ENCODE peak calls at places on chromosome 2, in seven cellular contexts. One of them, this sample, is unnamed. For H3K9me3 and H3K27me3, the result is how much of the 10 kb centered on the place peaks cover.

GRCh38 chr2:118198268-118198667 is 110.0 kb downstream of the INSIG2 start:
- DNase-seq in neural progenitor cell: no peak
- DNase-seq in GM23248: no peak
- DNase-seq in PC-3: no peak
- DNase-seq in MM.1S: peak
- DNase-seq in HCT116: no peak
- DNase-seq in SK-N-SH: no peak
- DNase-seq in this sample: no peak

GRCh38 chr2:98936917-98937351 is 909 bp upstream of the CRACDL start:
- DNase-seq in neural progenitor cell: peak
- DNase-seq in GM23248: no peak
- DNase-seq in PC-3: no peak
- DNase-seq in MM.1S: no peak
- DNase-seq in HCT116: no peak
- DNase-seq in SK-N-SH: peak
- DNase-seq in this sample: no peak

GRCh38 chr2:55097462-55098410 is 47.5 kb upstream of the RTN4 start:
- DNase-seq in neural progenitor cell: no peak
- DNase-seq in GM23248: peak
- DNase-seq in PC-3: no peak
- DNase-seq in MM.1S: no peak
- DNase-seq in HCT116: no peak
- DNase-seq in SK-N-SH: no peak
- DNase-seq in this sample: peak

GRCh38 chr2:168350380-168350779 is 103.0 kb upstream of the STK39 start:
- DNase-seq in neural progenitor cell: no peak
- DNase-seq in GM23248: no peak
- DNase-seq in PC-3: no peak
- DNase-seq in MM.1S: no peak
- DNase-seq in HCT116: no peak
- DNase-seq in SK-N-SH: no peak
- DNase-seq in this sample: no peak

GRCh38 chr2:226213717-226214116 is 585.9 kb downstream of the IRS1 start:
- DNase-seq in neural progenitor cell: no peak
- DNase-seq in GM23248: peak
- DNase-seq in PC-3: peak
- DNase-seq in MM.1S: no peak
- DNase-seq in HCT116: no peak
- DNase-seq in SK-N-SH: no peak
- DNase-seq in this sample: no peak

GRCh38 chr2:167191588-167191987 is 303.3 kb downstream of the XIRP2 start:
- DNase-seq in neural progenitor cell: no peak
- DNase-seq in GM23248: peak
- DNase-seq in PC-3: peak
- DNase-seq in MM.1S: no peak
- DNase-seq in HCT116: no peak
- DNase-seq in SK-N-SH: no peak
- DNase-seq in this sample: no peak

GRCh38 chr2:74502720-74503505 is 3.5 kb upstream of the LBX2 start:
- DNase-seq in neural progenitor cell: peak
- DNase-seq in GM23248: peak
- DNase-seq in PC-3: no peak
- DNase-seq in MM.1S: peak
- DNase-seq in HCT116: peak
- DNase-seq in SK-N-SH: peak
- DNase-seq in this sample: peak

GRCh38 chr2:29295843-29296242 is 180.6 kb downstream of the CLIP4 start:
- DNase-seq in neural progenitor cell: peak
- DNase-seq in GM23248: peak
- DNase-seq in PC-3: peak
- DNase-seq in MM.1S: no peak
- DNase-seq in HCT116: peak
- DNase-seq in SK-N-SH: peak
- DNase-seq in this sample: no peak

GRCh38 chr2:27507293-27507692 is 10.7 kb downstream of the GCKR start:
- DNase-seq in neural progenitor cell: no peak
- DNase-seq in GM23248: no peak
- DNase-seq in PC-3: no peak
- DNase-seq in MM.1S: no peak
- DNase-seq in HCT116: no peak
- DNase-seq in SK-N-SH: no peak
- DNase-seq in this sample: no peak

GRCh38 chr2:88003074-88003755 is 13.1 kb downstream of the RNU2-63P start:
- DNase-seq in neural progenitor cell: peak
- DNase-seq in GM23248: no peak
- DNase-seq in PC-3: no peak
- DNase-seq in MM.1S: no peak
- DNase-seq in HCT116: no peak
- DNase-seq in SK-N-SH: no peak
- DNase-seq in this sample: peak

GRCh38 chr2:236585966-236586365 is 16.3 kb downstream of the ACKR3 start:
- DNase-seq in neural progenitor cell: no peak
- DNase-seq in GM23248: no peak
- DNase-seq in PC-3: no peak
- DNase-seq in MM.1S: no peak
- DNase-seq in HCT116: no peak
- DNase-seq in SK-N-SH: no peak
- DNase-seq in this sample: no peak

GRCh38 chr2:233413529-233414272 is 59.4 kb downstream of the DGKD start:
- DNase-seq in neural progenitor cell: no peak
- DNase-seq in GM23248: peak
- DNase-seq in PC-3: peak
- DNase-seq in MM.1S: no peak
- DNase-seq in HCT116: peak
- DNase-seq in SK-N-SH: peak
- DNase-seq in this sample: no peak

GRCh38 chr2:96984300-96984699 is 2.1 kb downstream of the FAM178B start:
- DNase-seq in neural progenitor cell: no peak
- DNase-seq in GM23248: no peak
- DNase-seq in PC-3: no peak
- DNase-seq in MM.1S: no peak
- DNase-seq in HCT116: no peak
- DNase-seq in SK-N-SH: no peak
- DNase-seq in this sample: no peak

GRCh38 chr2:64007924-64008323 is 11.3 kb downstream of the VPS54 start:
- DNase-seq in neural progenitor cell: no peak
- DNase-seq in GM23248: no peak
- DNase-seq in PC-3: no peak
- DNase-seq in MM.1S: no peak
- DNase-seq in HCT116: no peak
- DNase-seq in SK-N-SH: no peak
- DNase-seq in this sample: no peak

GRCh38 chr2:157887946-157888345 is 11.8 kb upstream of the ACVR1 start:
- DNase-seq in neural progenitor cell: no peak
- DNase-seq in GM23248: peak
- DNase-seq in PC-3: no peak
- DNase-seq in MM.1S: no peak
- DNase-seq in HCT116: no peak
- DNase-seq in SK-N-SH: no peak
- DNase-seq in this sample: no peak

GRCh38 chr2:116669782-116670181 is 1144.7 kb upstream of the DDX18 start:
- DNase-seq in neural progenitor cell: no peak
- DNase-seq in GM23248: no peak
- DNase-seq in PC-3: peak
- DNase-seq in MM.1S: no peak
- DNase-seq in HCT116: no peak
- DNase-seq in SK-N-SH: no peak
- DNase-seq in this sample: no peak

GRCh38 chr2:116676776-116677175 is 1137.7 kb upstream of the DDX18 start:
- DNase-seq in neural progenitor cell: no peak
- DNase-seq in GM23248: no peak
- DNase-seq in PC-3: no peak
- DNase-seq in MM.1S: no peak
- DNase-seq in HCT116: no peak
- DNase-seq in SK-N-SH: no peak
- DNase-seq in this sample: no peak

GRCh38 chr2:116668691-116669090 is 1145.8 kb upstream of the DDX18 start:
- DNase-seq in neural progenitor cell: no peak
- DNase-seq in GM23248: no peak
- DNase-seq in PC-3: peak
- DNase-seq in MM.1S: no peak
- DNase-seq in HCT116: no peak
- DNase-seq in SK-N-SH: no peak
- DNase-seq in this sample: no peak

DNA sequence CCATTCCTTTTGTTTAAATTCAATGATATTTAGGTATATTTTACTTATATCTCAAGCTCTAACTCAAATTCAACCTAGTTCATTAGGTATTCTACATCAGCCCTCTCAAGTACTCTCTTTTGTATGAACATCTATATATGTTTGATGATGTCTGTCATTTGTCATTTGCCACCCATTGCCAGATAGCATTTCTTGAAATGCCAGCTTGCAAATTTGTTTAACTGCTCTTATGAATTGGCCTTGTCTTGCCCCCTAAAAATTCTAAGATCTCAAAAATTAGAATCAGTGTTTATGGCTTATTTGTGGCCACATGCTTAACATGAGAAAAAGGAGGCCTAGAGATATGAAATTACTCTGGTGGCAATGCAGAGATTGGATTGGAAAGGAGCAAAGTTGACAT is 1140.3 kb upstream of the DDX18 start:
- DNase-seq in neural progenitor cell: no peak
- DNase-seq in GM23248: no peak
- DNase-seq in PC-3: no peak
- DNase-seq in MM.1S: no peak
- DNase-seq in HCT116: no peak
- DNase-seq in SK-N-SH: no peak
- DNase-seq in this sample: no peak
- H3K9me3 ChIP-seq in neural progenitor cell: under half
- H3K9me3 ChIP-seq in GM23248: under half
- H3K9me3 ChIP-seq in PC-3: under half
- H3K9me3 ChIP-seq in MM.1S: under half
- H3K9me3 ChIP-seq in HCT116: under half
- H3K9me3 ChIP-seq in SK-N-SH: under half
- H3K9me3 ChIP-seq in this sample: under half

DNA sequence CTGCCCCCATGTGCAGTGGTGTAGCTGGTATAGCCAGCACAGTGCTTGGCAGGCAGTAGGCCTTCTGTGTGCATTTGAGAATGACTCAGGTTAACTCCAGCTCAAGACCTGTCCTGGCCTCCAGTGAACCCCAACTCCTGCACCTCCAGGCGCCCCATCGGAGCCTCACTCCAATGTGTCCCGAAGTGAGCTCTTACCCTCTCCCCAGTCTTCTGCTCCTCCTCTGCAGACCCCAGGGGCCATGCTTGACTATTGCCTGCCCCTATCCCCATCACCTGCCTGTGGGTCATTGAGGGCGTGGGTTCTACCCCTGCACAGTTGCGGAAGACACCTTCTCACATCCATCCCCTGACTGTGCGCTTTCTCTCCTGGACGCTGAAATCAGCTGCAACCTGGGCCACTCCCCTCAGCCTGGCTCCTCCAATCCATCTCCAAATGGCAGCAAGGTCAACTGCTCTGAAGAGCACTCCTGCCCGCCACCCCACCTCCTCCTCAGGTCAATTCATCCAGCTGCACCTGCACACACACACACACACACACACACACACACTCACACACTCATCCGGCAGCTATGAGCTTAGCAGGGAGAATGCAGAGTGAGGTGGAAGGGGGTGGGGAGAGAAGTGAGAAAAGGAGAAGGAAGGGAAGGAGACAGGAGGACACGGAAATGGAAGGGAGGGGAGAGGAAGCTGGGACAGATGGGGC is 130.3 kb upstream of the GLI2 start:
- DNase-seq in neural progenitor cell: no peak
- DNase-seq in GM23248: no peak
- DNase-seq in PC-3: no peak
- DNase-seq in MM.1S: no peak
- DNase-seq in HCT116: no peak
- DNase-seq in SK-N-SH: no peak
- DNase-seq in this sample: no peak
- TF ChIP-seq EZH2phosphoT487 in neural progenitor cell: no peak
- TF ChIP-seq EZH2phosphoT487 in GM23248: no peak
- TF ChIP-seq EZH2phosphoT487 in PC-3: no peak
- TF ChIP-seq EZH2phosphoT487 in MM.1S: no peak
- TF ChIP-seq EZH2phosphoT487 in HCT116: no peak
- TF ChIP-seq EZH2phosphoT487 in SK-N-SH: no peak
- TF ChIP-seq EZH2phosphoT487 in this sample: no peak

GRCh38 chr2:94869552-94870391 is 1.5 kb upstream of the TEKT4 start:
- DNase-seq in neural progenitor cell: no peak
- DNase-seq in GM23248: no peak
- DNase-seq in PC-3: no peak
- DNase-seq in MM.1S: no peak
- DNase-seq in HCT116: no peak
- DNase-seq in SK-N-SH: no peak
- DNase-seq in this sample: no peak

GRCh38 chr2:94870392-94871225 is 621 bp upstream of the TEKT4 start:
- DNase-seq in neural progenitor cell: no peak
- DNase-seq in GM23248: no peak
- DNase-seq in PC-3: peak
- DNase-seq in MM.1S: peak
- DNase-seq in HCT116: no peak
- DNase-seq in SK-N-SH: peak
- DNase-seq in this sample: no peak

GRCh38 chr2:94872088-94872618 is 923 bp downstream of the TEKT4 start:
- DNase-seq in neural progenitor cell: no peak
- DNase-seq in GM23248: no peak
- DNase-seq in PC-3: no peak
- DNase-seq in MM.1S: no peak
- DNase-seq in HCT116: no peak
- DNase-seq in SK-N-SH: peak
- DNase-seq in this sample: no peak

GRCh38 chr2:94871226-94872087 is at the start of gene TEKT4:
- DNase-seq in neural progenitor cell: no peak
- DNase-seq in GM23248: peak
- DNase-seq in PC-3: peak
- DNase-seq in MM.1S: no peak
- DNase-seq in HCT116: no peak
- DNase-seq in SK-N-SH: peak
- DNase-seq in this sample: no peak

GRCh38 chr2:94869131-94869530 is 2.1 kb upstream of the TEKT4 start:
- DNase-seq in neural progenitor cell: no peak
- DNase-seq in GM23248: no peak
- DNase-seq in PC-3: no peak
- DNase-seq in MM.1S: no peak
- DNase-seq in HCT116: no peak
- DNase-seq in SK-N-SH: no peak
- DNase-seq in this sample: no peak
- H3K27me3 ChIP-seq in neural progenitor cell: under half
- H3K27me3 ChIP-seq in GM23248: under half
- H3K27me3 ChIP-seq in PC-3: under half
- H3K27me3 ChIP-seq in MM.1S: under half
- H3K27me3 ChIP-seq in HCT116: under half
- H3K27me3 ChIP-seq in SK-N-SH: under half
- H3K27me3 ChIP-seq in this sample: under half

DNA sequence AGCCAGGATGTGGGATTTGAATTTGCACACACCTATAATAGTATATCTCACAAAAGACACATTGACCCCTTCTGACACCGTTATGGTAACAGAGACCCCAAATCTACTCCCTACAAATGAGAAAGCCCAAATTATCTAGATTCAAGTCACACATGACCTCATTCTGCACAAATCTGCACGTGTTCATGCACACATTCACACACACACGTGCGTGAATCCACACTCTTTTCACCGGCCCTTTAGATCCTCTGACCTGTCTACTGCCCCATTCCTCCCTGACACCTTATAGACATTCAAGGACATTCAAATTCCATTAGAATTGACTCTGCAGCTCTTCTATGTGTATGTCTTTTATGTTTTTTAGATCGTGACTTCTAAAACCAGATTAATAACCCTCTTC is 627.8 kb upstream of the ID2 start:
- DNase-seq in neural progenitor cell: no peak
- DNase-seq in GM23248: no peak
- DNase-seq in PC-3: no peak
- DNase-seq in MM.1S: no peak
- DNase-seq in HCT116: no peak
- DNase-seq in SK-N-SH: no peak
- DNase-seq in this sample: no peak
- H3K9me3 ChIP-seq in neural progenitor cell: under half
- H3K9me3 ChIP-seq in GM23248: under half
- H3K9me3 ChIP-seq in PC-3: under half
- H3K9me3 ChIP-seq in MM.1S: under half
- H3K9me3 ChIP-seq in HCT116: under half
- H3K9me3 ChIP-seq in SK-N-SH: under half
- H3K9me3 ChIP-seq in this sample: under half